ENCODE peak calls at places on chromosomes 16 and 17, in five cellular contexts. Y is fibroblast of the aortic adventitia, G is HEK293T, H is globus pallidus, W is Kasumi-1. Z is an unnamed sample.

GRCh38 chr17:83007504-83008475 is 71.6 kb upstream of the METRNL start:
- DNase-seq in Y (no peak), G (no peak), H (no peak), W (no peak), Z (peak)

GRCh38 chr16:77404823-77405222 is 30.0 kb downstream of the ADAMTS18 start:
- DNase-seq in Y (no peak), G (no peak), H (no peak), W (no peak), Z (no peak)

GRCh38 chr17:78257810-78258322 is 26.4 kb downstream of the TMEM235 start:
- DNase-seq in Y (no peak), G (no peak), H (no peak), W (peak), Z (no peak)

GRCh38 chr17:35046740-35047283 is 16.7 kb downstream of the RFFL start:
- DNase-seq in Y (peak), G (peak), H (no peak), W (peak), Z (no peak)

GRCh38 chr17:41334385-41334784 is 16.2 kb downstream of the KRT33A start:
- DNase-seq in Y (no peak), G (no peak), H (no peak), W (no peak), Z (no peak)

GRCh38 chr17:17681744-17682292 is 560 bp downstream of the RAI1 start:
- DNase-seq in Y (no peak), G (no peak), H (no peak), W (no peak), Z (no peak)

GRCh38 chr16:50836121-50836541 is 94.2 kb downstream of the CYLD start:
- DNase-seq in Y (no peak), G (no peak), H (peak), W (no peak), Z (no peak)

GRCh38 chr16:8510160-8510559 is 80.2 kb downstream of the TMEM114 start:
- DNase-seq in Y (no peak), G (no peak), H (no peak), W (no peak), Z (no peak)

GRCh38 chr16:81651758-81652718 is 127.1 kb upstream of the PLCG2 start:
- DNase-seq in Y (no peak), G (no peak), H (no peak), W (no peak), Z (no peak)

GRCh38 chr16:85998178-85998867 is 99.4 kb downstream of the IRF8 start:
- DNase-seq in Y (no peak), G (no peak), H (no peak), W (no peak), Z (no peak)

GRCh38 chr17:72005332-72006163 is 115.3 kb upstream of the SOX9 start:
- DNase-seq in Y (no peak), G (no peak), H (no peak), W (no peak), Z (no peak)

GRCh38 chr17:55745258-55745657 is 5.6 kb upstream of the PCTP start:
- DNase-seq in Y (no peak), G (no peak), H (no peak), W (no peak), Z (no peak)

GRCh38 chr16:57945740-57946138 is 25.2 kb downstream of the CNGB1 start:
- DNase-seq in Y (no peak), G (no peak), H (no peak), W (no peak), Z (no peak)

GRCh38 chr17:75910699-75911098 is 6.0 kb upstream of the MRPL38 start:
- DNase-seq in Y (no peak), G (no peak), H (no peak), W (no peak), Z (no peak)

GRCh38 chr16:57409870-57410585 is 5.5 kb downstream of the CCL17 start:
- DNase-seq in Y (no peak), G (no peak), H (no peak), W (no peak), Z (no peak)

GRCh38 chr16:30173054-30173453 is 10.3 kb upstream of the CORO1A start:
- DNase-seq in Y (no peak), G (no peak), H (no peak), W (no peak), Z (no peak)

GRCh38 chr16:23124315-23124714 is 24.9 kb downstream of the USP31 start:
- DNase-seq in Y (peak), G (no peak), H (no peak), W (no peak), Z (no peak)

GRCh38 chr17:40284085-40284713 is 3.5 kb upstream of the CDC6 start:
- DNase-seq in Y (peak), G (no peak), H (no peak), W (peak), Z (no peak)

GRCh38 chr17:39674702-39675389 is 6.6 kb downstream of the PNMT start:
- DNase-seq in Y (peak), G (no peak), H (no peak), W (no peak), Z (peak)

GRCh38 chr17:32142038-32142856 is at the start of gene RHOT1:
- DNase-seq in Y (peak), G (peak), H (peak), W (peak), Z (peak)

GRCh38 chr16:89641719-89642187 is 15.8 kb downstream of the CHMP1A start:
- DNase-seq in Y (no peak), G (no peak), H (no peak), W (no peak), Z (peak)

GRCh38 chr16:11259288-11259621 is 3.3 kb upstream of the SOCS1 start:
- DNase-seq in Y (peak), G (no peak), H (no peak), W (no peak), Z (no peak)

GRCh38 chr17:50076591-50077235 is 18.4 kb upstream of the PDK2 start:
- DNase-seq in Y (no peak), G (no peak), H (no peak), W (no peak), Z (no peak)

GRCh38 chr16:29674188-29674587 is 4.8 kb upstream of the QPRT start:
- DNase-seq in Y (peak), G (no peak), H (peak), W (peak), Z (no peak)